ENCODE peak calls at places on chromosomes 4 and X, in four cellular contexts. H is A549, D is K562, M is HepG2. C is an unnamed sample.

GRCh38 chr4:100367451-100367850 is 150.4 kb downstream of the EMCN start:
- DNase-seq in H (no peak), D (no peak), M (no peak), C (no peak)

GRCh38 chr4:2261110-2261852 is 628 bp downstream of the MXD4 start:
- DNase-seq in H (peak; percentile 7), D (peak; percentile 73), M (no peak), C (no peak)

GRCh38 chrX:108516184-108516583 is 76.5 kb downstream of the COL4A5 start:
- DNase-seq in H (no peak), D (no peak), M (peak; percentile 89), C (no peak)

GRCh38 chrX:136656596-136656995 is 8.6 kb downstream of the CD40LG start:
- DNase-seq in H (no peak), D (no peak), M (no peak), C (no peak)

GRCh38 chrX:119688856-119689455 is 4.0 kb downstream of the SEPTIN6 start:
- DNase-seq in H (no peak), D (no peak), M (no peak), C (no peak)

GRCh38 chr4:133483600-133484246 is 334.6 kb downstream of the PCDH10 start:
- DNase-seq in H (no peak), D (no peak), M (peak; percentile 43), C (no peak)

GRCh38 chrX:20363003-20363674 is 96.4 kb upstream of the RPS6KA3 start:
- DNase-seq in H (no peak), D (no peak), M (no peak), C (no peak)

GRCh38 chrX:70444326-70445196 is at the start of gene DLG3:
- DNase-seq in H (peak; percentile 42), D (peak; percentile 41), M (no peak), C (no peak)

GRCh38 chr4:52987401-52988056 is 125.4 kb downstream of the RASL11B start:
- DNase-seq in H (no peak), D (no peak), M (no peak), C (no peak)

GRCh38 chrX:21800344-21800770 is 39.1 kb upstream of the MBTPS2 start:
- DNase-seq in H (no peak), D (no peak), M (no peak), C (no peak)

GRCh38 chr4:87363552-87363951 is 27.4 kb downstream of the HSD17B11 start:
- DNase-seq in H (no peak), D (no peak), M (no peak), C (no peak)

GRCh38 chrX:37786666-37787337 is 6.9 kb downstream of the CYBB start:
- DNase-seq in H (no peak), D (no peak), M (no peak), C (no peak)

GRCh38 chrX:37060999-37061398 is 52.8 kb downstream of the FAM47C start:
- DNase-seq in H (no peak), D (peak; percentile 5), M (peak; percentile 6), C (no peak)

GRCh38 chr4:48138936-48139335 is 4.9 kb upstream of the TXK start:
- DNase-seq in H (no peak), D (no peak), M (no peak), C (no peak)

GRCh38 chr4:83320548-83320947 is 14.1 kb downstream of the HPSE start:
- DNase-seq in H (no peak), D (no peak), M (no peak), C (no peak)

GRCh38 chr4:4875147-4875546 is 15.7 kb downstream of the MSX1 start:
- DNase-seq in H (no peak), D (no peak), M (no peak), C (no peak)

GRCh38 chrX:55008571-55009358 is 8.6 kb downstream of the APEX2 start:
- DNase-seq in H (no peak), D (no peak), M (no peak), C (no peak)

GRCh38 chrX:69503228-69503834 is 795 bp upstream of the NALF2 start:
- DNase-seq in H (peak; percentile 31), D (no peak), M (peak; percentile 79), C (no peak)

GRCh38 chr4:70059149-70059548 is 8.9 kb downstream of the HTN1 start:
- DNase-seq in H (no peak), D (no peak), M (no peak), C (no peak)

GRCh38 chrX:39550795-39551361 is 546.9 kb downstream of the BCOR start:
- DNase-seq in H (no peak), D (peak; percentile 57), M (no peak), C (no peak)

GRCh38 chr4:31106419-31106818 is 386.2 kb downstream of the PCDH7 start:
- DNase-seq in H (no peak), D (no peak), M (no peak), C (no peak)

GRCh38 chr4:180832086-180832485 is 1411.1 kb upstream of the TENM3 start:
- DNase-seq in H (no peak), D (no peak), M (no peak), C (no peak)

GRCh38 chr4:46393606-46394005 is 3.7 kb upstream of the GABRA2 start:
- DNase-seq in H (no peak), D (no peak), M (no peak), C (no peak)

GRCh38 chr4:173013232-173013932 is 155.2 kb upstream of the GALNT7 start:
- DNase-seq in H (peak; percentile 42), D (peak; percentile 57), M (peak; percentile 21), C (peak; percentile 88)

GRCh38 chr4:145815626-145816025 is 123.0 kb downstream of the ZNF827 start:
- DNase-seq in H (no peak), D (no peak), M (no peak), C (no peak)

GRCh38 chr4:146981651-146982050 is 36.0 kb upstream of the TTC29 start:
- DNase-seq in H (no peak), D (no peak), M (no peak), C (no peak)

GRCh38 chrX:132956421-132957210 is 1.8 kb downstream of the HS6ST2 start:
- DNase-seq in H (no peak), D (no peak), M (no peak), C (no peak)

GRCh38 chr4:7668282-7668681 is 233.6 kb upstream of the PSAPL1 start:
- DNase-seq in H (no peak), D (no peak), M (no peak), C (no peak)

DNA sequence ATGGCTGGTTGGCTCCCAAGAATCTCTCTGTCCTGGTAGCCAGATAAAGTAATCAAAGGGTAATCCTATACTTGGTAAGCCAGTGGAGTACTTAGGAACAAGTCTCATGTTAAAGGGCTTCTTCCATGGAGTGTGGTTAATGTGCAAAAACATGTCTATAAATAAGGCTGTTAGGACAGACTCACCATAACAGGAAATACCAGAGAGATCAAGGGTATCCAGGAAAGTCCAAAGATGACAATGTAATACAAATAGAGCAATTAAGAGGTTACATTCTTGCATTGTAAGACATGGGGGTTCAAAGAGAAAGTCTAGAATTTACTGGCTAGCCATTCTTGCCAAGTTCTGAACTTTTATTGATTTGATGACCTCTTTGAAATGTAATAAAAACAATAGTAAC is 61.9 kb upstream of the ZCCHC13 start:
- DNase-seq in H (no peak), D (no peak), M (peak; percentile 89), C (no peak)
- H3K27ac ChIP-seq in H (peak overlapping the region; percentile 49), D (no peak overlapping the region), M (peak overlapping the region; percentile 96), C (no peak overlapping the region)

GRCh38 chr4:174156239-174156826 is 127.1 kb downstream of the FBXO8 start:
- DNase-seq in H (peak; percentile 13), D (peak; percentile 44), M (peak; percentile 23), C (no peak)
- TF ChIP-seq HDAC2 in H (no peak), D (no peak), M (no peak), C (no peak)

GRCh38 chrX:24676403-24677024 is 17.2 kb upstream of the POLA1 start:
- DNase-seq in H (peak; percentile 22), D (no peak), M (no peak), C (no peak)
- TF ChIP-seq PHF8 in H (no peak), D (no peak), M (no peak), C (no peak)

DNA sequence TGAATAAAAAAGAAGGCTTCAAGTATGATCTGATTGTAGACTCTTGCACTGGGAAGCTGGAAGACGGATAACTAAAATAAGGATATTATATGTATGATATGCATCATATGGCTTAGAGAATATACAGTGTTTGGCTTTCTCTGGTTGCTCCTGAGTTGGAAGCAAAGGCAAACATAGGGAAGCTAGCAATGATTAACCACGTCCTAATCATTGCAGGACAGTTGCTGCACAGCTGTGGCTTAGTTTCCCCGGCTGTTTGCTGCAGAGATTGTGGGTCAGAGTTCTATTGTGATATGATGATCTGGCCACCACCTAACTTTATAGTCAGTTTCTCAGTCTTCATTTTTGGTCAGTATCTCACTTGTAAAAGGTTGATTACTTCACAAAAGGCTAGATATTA is 36.3 kb upstream of the PARM1 start:
- DNase-seq in H (no peak), D (no peak), M (no peak), C (no peak)
- H3K27ac ChIP-seq in H (no peak overlapping the region), D (no peak overlapping the region), M (no peak overlapping the region), C (no peak overlapping the region)

GRCh38 chr4:41305486-41305885 is 48.8 kb downstream of the UCHL1 start:
- DNase-seq in H (no peak), D (no peak), M (no peak), C (no peak)
- TF ChIP-seq HDAC2 in H (no peak), D (no peak), M (no peak), C (no peak)

DNA sequence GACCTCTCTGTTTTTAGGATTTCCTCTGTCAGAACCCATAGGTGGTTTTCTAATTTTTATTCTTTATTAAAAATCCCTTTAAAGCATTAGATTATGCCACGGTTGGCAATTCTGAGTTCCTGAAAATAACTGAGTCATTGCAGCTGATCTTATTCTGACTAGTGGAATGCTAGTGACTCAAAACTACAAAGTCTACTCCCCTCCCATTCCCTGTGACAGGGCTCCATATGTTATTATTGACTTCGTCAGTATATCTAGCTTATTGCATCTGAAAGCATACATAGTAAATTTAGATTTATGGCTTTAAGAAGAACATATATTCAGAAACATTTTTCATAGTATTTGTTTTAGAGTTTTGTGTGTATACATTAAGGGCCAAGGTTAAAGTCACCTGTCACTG is 38.5 kb downstream of the HERC3 start:
- DNase-seq in H (peak; percentile 10), D (no peak), M (no peak), C (no peak)
- TF ChIP-seq PHF8 in H (no peak), D (no peak), M (no peak), C (no peak)

GRCh38 chr4:98891533-98892337 is 37.2 kb downstream of the EIF4E start:
- DNase-seq in H (no peak), D (no peak), M (no peak), C (no peak)

GRCh38 chr4:98890698-98891097 is 38.2 kb downstream of the EIF4E start:
- DNase-seq in H (no peak), D (no peak), M (no peak), C (no peak)

GRCh38 chr4:98887137-98887536 is 41.8 kb downstream of the EIF4E start:
- DNase-seq in H (no peak), D (no peak), M (no peak), C (no peak)
- H3K27ac ChIP-seq in H (no peak overlapping the region), D (no peak overlapping the region), M (no peak overlapping the region), C (no peak overlapping the region)

C was measured in H1.